ENCODE peak calls at places on chromosomes 7 and 10, in four cellular contexts. A is NCI-H1694 treated with DMSO at 0.1 percent for 48 hours, M is neural crest cell, H is HCEC 1CT. E is an unnamed sample.

GRCh38 chr10:87654212-87654611 is 5.5 kb upstream of the PAPSS2 start:
- DNase-seq in A (no peak), H (no peak), M (no peak), E (no peak)

GRCh38 chr10:14468726-14469125 is 138.0 kb upstream of the FRMD4A start:
- DNase-seq in H (no peak), M (no peak), A (no peak), E (no peak)

GRCh38 chr10:24974978-24975377 is 22.6 kb upstream of the PRTFDC1 start:
- DNase-seq in M (no peak), H (peak), A (no peak), E (no peak)

GRCh38 chr10:132606536-132607316 is 69.1 kb downstream of the INPP5A start:
- DNase-seq in H (no peak), A (no peak), M (no peak), E (no peak)

GRCh38 chr7:101108330-101108857 is 18.5 kb upstream of the SERPINE1 start:
- DNase-seq in H (no peak), M (no peak), A (no peak), E (no peak)

GRCh38 chr10:88499569-88500470 is 83.3 kb downstream of the RNLS start:
- DNase-seq in A (no peak), H (peak), M (no peak), E (peak)

GRCh38 chr7:464712-465461 is 54.8 kb downstream of the PDGFA start:
- DNase-seq in A (no peak), M (no peak), H (peak), E (no peak)

GRCh38 chr10:29482591-29483421 is 152.0 kb downstream of the SVIL start:
- DNase-seq in H (peak), A (peak), M (no peak), E (no peak)

GRCh38 chr10:68989317-68989990 is 851 bp downstream of the KIFBP start:
- DNase-seq in M (peak), A (no peak), H (peak), E (no peak)

GRCh38 chr10:100043796-100044195 is 34.0 kb upstream of the DNMBP start:
- DNase-seq in H (peak), A (no peak), M (no peak), E (no peak)

E was measured in RWPE1.